ENCODE peak calls at places on chromosomes 4 and X, in five cellular contexts. W, F, J, A and O are unnamed samples.

GRCh38 chr4:1993169-1993516 is 15.6 kb downstream of the NELFA start:
- DNase-seq in W (no peak), F (no peak), J (no peak), A (no peak), O (no peak)

GRCh38 chr4:76012388-76012801 is 5.1 kb upstream of the CXCL9 start:
- DNase-seq in W (peak), F (peak), J (no peak), A (no peak), O (peak)

GRCh38 chrX:131746491-131746968 is 202.7 kb downstream of the OR13H1 start:
- DNase-seq in W (peak), F (peak), J (peak), A (peak), O (no peak)

GRCh38 chrX:30161043-30161442 is 54.3 kb upstream of the MAGEB2 start:
- DNase-seq in W (no peak), F (no peak), J (no peak), A (no peak), O (no peak)

GRCh38 chr4:189237340-189237739 is 703.3 kb upstream of the FRG1 start:
- DNase-seq in W (no peak), F (no peak), J (no peak), A (no peak), O (no peak)

GRCh38 chr4:88091378-88091777 is 67.1 kb downstream of the ABCG2 start:
- DNase-seq in W (no peak), F (no peak), J (no peak), A (no peak), O (no peak)

GRCh38 chrX:44035576-44035975 is 62.4 kb upstream of the NDP start:
- DNase-seq in W (no peak), F (no peak), J (no peak), A (no peak), O (no peak)

GRCh38 chr4:30722092-30722915 is 2.1 kb downstream of the PCDH7 start:
- DNase-seq in W (peak), F (no peak), J (no peak), A (no peak), O (no peak)

GRCh38 chrX:1231850-1232505 is 19.5 kb upstream of the CRLF2 start:
- DNase-seq in W (no peak), F (no peak), J (no peak), A (no peak), O (no peak)

GRCh38 chr4:173505924-173506779 is 23.9 kb downstream of the HAND2 start:
- DNase-seq in W (peak), F (no peak), J (peak), A (peak), O (peak)

GRCh38 chrX:51608766-51609165 is 9.9 kb downstream of the CENPVL3 start:
- DNase-seq in W (peak), F (no peak), J (no peak), A (no peak), O (no peak)

GRCh38 chr4:88964450-88964849 is 92.5 kb downstream of the FAM13A start:
- DNase-seq in W (peak), F (peak), J (no peak), A (peak), O (peak)

GRCh38 chrX:63350551-63350950 is 581 bp downstream of the SPIN4 start:
- DNase-seq in W (peak), F (peak), J (peak), A (peak), O (peak)

GRCh38 chr4:6568689-6569332 is 6.2 kb upstream of the MAN2B2 start:
- DNase-seq in W (peak), F (peak), J (no peak), A (peak), O (peak)

GRCh38 chr4:15658136-15658535 is 3.0 kb upstream of the FBXL5 start:
- DNase-seq in W (no peak), F (no peak), J (no peak), A (no peak), O (no peak)

GRCh38 chrX:53714580-53715335 is 28.2 kb upstream of the HUWE1 start:
- DNase-seq in W (peak), F (peak), J (peak), A (peak), O (peak)

GRCh38 chr4:7868430-7868775 is 71.3 kb downstream of the AFAP1 start:
- DNase-seq in W (no peak), F (no peak), J (no peak), A (no peak), O (no peak)
- H3K4me3 ChIP-seq in W (no peak), F (no peak), J (no peak), A (no peak), O (no peak)

GRCh38 chrX:65406532-65406931 is 128.1 kb downstream of the LAS1L start:
- DNase-seq in W (no peak), F (no peak), J (peak), A (no peak), O (peak)
- H3K4me3 ChIP-seq in W (no peak), F (no peak), J (no peak), A (no peak), O (no peak)

GRCh38 chr4:3372933-3373465 is 68.8 kb upstream of the HGFAC start:
- DNase-seq in W (no peak), F (no peak), J (peak), A (no peak), O (no peak)
- H3K4me3 ChIP-seq in W (no peak), F (no peak), J (no peak), A (no peak), O (no peak)

GRCh38 chr4:82786794-82787193 is 11.8 kb downstream of the SCD5 start:
- DNase-seq in W (no peak), F (no peak), J (no peak), A (no peak), O (no peak)

GRCh38 chr4:82786004-82786400 is 12.6 kb downstream of the SCD5 start:
- DNase-seq in W (no peak), F (no peak), J (no peak), A (peak), O (peak)

GRCh38 chr4:82782626-82783025 is 16.0 kb downstream of the SCD5 start:
- DNase-seq in W (no peak), F (peak), J (no peak), A (no peak), O (peak)

GRCh38 chr4:82785248-82786003 is 13.2 kb downstream of the SCD5 start:
- DNase-seq in W (peak), F (peak), J (no peak), A (peak), O (peak)

GRCh38 chr4:82784615-82785247 is 13.9 kb downstream of the SCD5 start:
- DNase-seq in W (no peak), F (no peak), J (no peak), A (peak), O (peak)
- H3K4me3 ChIP-seq in W (peak), F (no peak), J (no peak), A (peak), O (no peak)

GRCh38 chr4:154045086-154045485 is 256.2 kb upstream of the SFRP2 start:
- DNase-seq in W (peak), F (no peak), J (no peak), A (no peak), O (no peak)

GRCh38 chr4:154039435-154040061 is 250.7 kb upstream of the SFRP2 start:
- DNase-seq in W (no peak), F (no peak), J (no peak), A (no peak), O (no peak)

GRCh38 chr4:154036856-154037255 is 248.0 kb upstream of the SFRP2 start:
- DNase-seq in W (no peak), F (no peak), J (no peak), A (no peak), O (no peak)

GRCh38 chr4:154044118-154044517 is 255.2 kb upstream of the SFRP2 start:
- DNase-seq in W (peak), F (peak), J (no peak), A (peak), O (peak)

GRCh38 chr4:154041595-154042086 is 252.8 kb upstream of the SFRP2 start:
- DNase-seq in W (no peak), F (no peak), J (no peak), A (no peak), O (no peak)
- H3K4me3 ChIP-seq in W (no peak), F (no peak), J (no peak), A (no peak), O (no peak)

DNA sequence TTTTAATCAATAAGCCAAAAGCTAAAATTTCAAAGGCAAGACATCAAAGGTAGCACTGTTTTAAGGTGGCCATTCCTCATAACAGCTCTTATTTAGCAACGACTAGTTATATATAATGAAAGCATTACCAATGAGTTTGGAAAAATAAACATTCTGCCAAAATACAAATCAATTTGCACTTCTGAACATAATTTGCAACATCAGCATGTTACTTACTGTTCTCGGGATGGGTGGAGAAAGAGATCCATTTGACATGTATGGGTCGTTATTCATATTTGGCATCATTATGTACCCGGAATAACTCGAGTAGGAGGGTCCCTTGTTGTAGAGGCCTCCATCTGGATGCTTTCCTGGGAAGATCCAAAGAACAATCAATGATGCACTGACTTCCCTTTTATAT is 5.4 kb downstream of the LEF1 start:
- DNase-seq in W (no peak), F (no peak), J (no peak), A (no peak), O (no peak)
- H3K4me3 ChIP-seq in W (no peak), F (no peak), J (no peak), A (no peak), O (no peak)

GRCh38 chr4:94207469-94208224 is at the start of gene SMARCAD1:
- DNase-seq in W (peak), F (peak), J (peak), A (peak), O (peak)

GRCh38 chr4:94214703-94215360 is 7.2 kb downstream of the SMARCAD1 start:
- DNase-seq in W (no peak), F (no peak), J (no peak), A (no peak), O (no peak)

GRCh38 chr4:94208268-94208667 is 603 bp downstream of the SMARCAD1 start:
- DNase-seq in W (peak), F (no peak), J (no peak), A (no peak), O (no peak)

DNA sequence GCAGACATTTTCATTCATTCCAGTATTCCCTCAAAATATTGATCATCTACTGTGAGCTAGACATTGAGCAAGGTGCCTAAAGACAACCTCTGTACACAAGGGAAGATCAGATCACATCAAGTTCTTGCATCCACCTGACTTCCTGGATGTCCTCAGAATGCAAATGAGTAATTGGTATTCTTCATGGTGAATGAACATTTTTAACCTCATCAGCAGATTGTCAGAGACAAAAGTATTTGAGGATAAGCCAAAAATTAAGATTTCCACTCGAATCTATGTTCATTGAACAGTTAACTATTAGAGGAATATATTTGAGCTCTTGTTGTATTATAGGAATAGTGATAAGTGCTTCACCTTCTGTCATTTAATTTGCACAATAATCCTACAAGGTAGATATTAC is 1.3 kb downstream of the SMARCAD1 start:
- DNase-seq in W (no peak), F (no peak), J (peak), A (no peak), O (peak)
- H3K4me3 ChIP-seq in W (peak), F (no peak), J (peak), A (peak), O (peak)

GRCh38 chr4:120064887-120065286 is 1.8 kb downstream of the MAD2L1 start:
- DNase-seq in W (no peak), F (no peak), J (no peak), A (no peak), O (no peak)
- H3K4me3 ChIP-seq in W (no peak), F (peak), J (peak), A (peak), O (no peak)

GRCh38 chr4:80266267-80266901 is at the start of gene FGF5:
- DNase-seq in W (peak), F (peak), J (no peak), A (peak), O (peak)
- H3K4me3 ChIP-seq in W (peak), F (peak), J (no peak), A (peak), O (peak)